ENCODE peak calls at places on chromosomes 1 and 21, in four cellular contexts. N is K562, J is HepG2, A is A549. S is an unnamed sample.

GRCh38 chr1:94257451-94257850 is 20.1 kb upstream of the ARHGAP29 start:
- DNase-seq in N (no peak), J (no peak), A (no peak), S (no peak)

GRCh38 chr1:160080381-160081100 is 797 bp upstream of the KCNJ9 start:
- DNase-seq in N (no peak), J (no peak), A (no peak), S (no peak)

GRCh38 chr1:12620142-12620865 is 2.3 kb upstream of the DHRS3 start:
- DNase-seq in N (peak), J (no peak), A (no peak), S (no peak)

GRCh38 chr1:63668298-63668697 is 75.1 kb downstream of the PGM1 start:
- DNase-seq in N (no peak), J (no peak), A (no peak), S (peak)

GRCh38 chr1:170863600-170863999 is 71.7 kb upstream of the MROH9 start:
- DNase-seq in N (no peak), J (no peak), A (no peak), S (no peak)

GRCh38 chr1:112358798-112359408 is 37.1 kb upstream of the CTTNBP2NL start:
- DNase-seq in N (peak), J (peak), A (peak), S (peak)

GRCh38 chr1:115144176-115144575 is 54.9 kb upstream of the TSPAN2 start:
- DNase-seq in N (no peak), J (no peak), A (no peak), S (no peak)

GRCh38 chr1:25873120-25873519 is 2.4 kb downstream of the PAQR7 start:
- DNase-seq in N (no peak), J (peak), A (no peak), S (no peak)

GRCh38 chr21:33171584-33172169 is 58.1 kb upstream of the IFNAR2 start:
- DNase-seq in N (no peak), J (no peak), A (no peak), S (no peak)

GRCh38 chr1:109299087-109299983 is 7.5 kb downstream of the MYBPHL start:
- DNase-seq in N (peak), J (peak), A (no peak), S (peak)

GRCh38 chr21:25911730-25912401 is 177.1 kb downstream of the GABPA start:
- DNase-seq in N (no peak), J (no peak), A (no peak), S (no peak)

GRCh38 chr1:89603651-89604413 is 29.1 kb upstream of the LRRC8C start:
- DNase-seq in N (no peak), J (no peak), A (no peak), S (peak)

GRCh38 chr1:172815740-172816139 is 156.8 kb downstream of the FASLG start:
- DNase-seq in N (no peak), J (no peak), A (no peak), S (peak)

GRCh38 chr1:192700834-192701271 is 64.9 kb downstream of the RGS13 start:
- DNase-seq in N (no peak), J (peak), A (peak), S (peak)

GRCh38 chr21:38126677-38127271 is 130.0 kb upstream of the KCNJ15 start:
- DNase-seq in N (peak), J (peak), A (peak), S (peak)

GRCh38 chr1:234620272-234620711 is 10.3 kb upstream of the IRF2BP2 start:
- DNase-seq in N (no peak), J (no peak), A (no peak), S (no peak)

GRCh38 chr1:112515311-112516009 is 6.7 kb downstream of the WNT2B start:
- DNase-seq in N (peak), J (peak), A (no peak), S (peak)

GRCh38 chr1:198679535-198680173 is 40.8 kb downstream of the PTPRC start:
- DNase-seq in N (no peak), J (no peak), A (no peak), S (no peak)

GRCh38 chr1:174005032-174005431 is 17.1 kb downstream of the RC3H1 start:
- DNase-seq in N (no peak), J (no peak), A (no peak), S (peak)

GRCh38 chr21:26966978-26967913 is at the start of gene ADAMTS5:
- DNase-seq in N (no peak), J (no peak), A (no peak), S (peak)

GRCh38 chr1:152502496-152503180 is 8.0 kb upstream of the LCE5A start:
- DNase-seq in N (no peak), J (no peak), A (peak), S (no peak)

GRCh38 chr1:198179556-198179981 is 22.8 kb downstream of the NEK7 start:
- DNase-seq in N (no peak), J (no peak), A (no peak), S (peak)

GRCh38 chr1:224183591-224184312 is 712 bp downstream of the DEGS1 start:
- DNase-seq in N (peak), J (peak), A (peak), S (peak)
- TF ChIP-seq USF2 in N (no peak), J (no peak), A (no peak), S (no peak)

GRCh38 chr1:28443550-28443949 is 62.3 kb upstream of the RCC1 start:
- DNase-seq in N (no peak), J (no peak), A (no peak), S (no peak)
- TF ChIP-seq CEBPB in N (no peak), J (no peak), A (no peak), S (no peak)

GRCh38 chr1:147246044-147246690 is 3.7 kb downstream of the CHD1L start:
- DNase-seq in N (no peak), J (no peak), A (no peak), S (peak)

GRCh38 chr1:147245129-147245528 is 2.6 kb downstream of the CHD1L start:
- DNase-seq in N (peak), J (no peak), A (no peak), S (no peak)

GRCh38 chr1:147247656-147248238 is 5.3 kb downstream of the CHD1L start:
- DNase-seq in N (peak), J (peak), A (no peak), S (no peak)

GRCh38 chr1:147246910-147247655 is 4.6 kb downstream of the CHD1L start:
- DNase-seq in N (peak), J (no peak), A (no peak), S (no peak)

GRCh38 chr1:147245586-147246021 is 3.1 kb downstream of the CHD1L start:
- DNase-seq in N (peak), J (no peak), A (no peak), S (no peak)
- TF ChIP-seq USF2 in N (no peak), J (no peak), A (no peak), S (no peak)

GRCh38 chr1:226309398-226310122 is 596 bp upstream of the LIN9 start:
- DNase-seq in N (peak), J (peak), A (peak), S (no peak)
- TF ChIP-seq CEBPB in N (peak), J (no peak), A (no peak), S (peak)

DNA sequence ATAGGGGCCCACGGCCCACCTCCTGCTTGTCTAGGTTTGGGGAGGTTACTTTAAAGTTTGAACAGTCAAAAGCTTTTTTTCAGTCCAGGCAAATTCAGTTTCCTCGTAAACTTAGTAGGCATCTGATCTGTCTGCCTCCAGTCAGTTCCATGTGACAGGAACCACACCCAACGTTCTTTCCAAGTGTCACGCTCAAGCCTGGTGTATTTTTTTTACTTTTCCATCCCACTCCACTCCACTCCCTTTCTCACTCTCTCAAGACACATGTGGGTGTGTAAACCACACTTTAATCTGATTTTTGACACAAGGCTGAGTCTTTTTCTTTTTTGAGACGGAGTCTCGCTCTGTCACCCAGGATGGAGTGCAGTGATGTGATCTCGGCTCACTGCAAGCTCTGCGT is 60.3 kb upstream of the GPR153 start:
- DNase-seq in N (no peak), J (no peak), A (no peak), S (no peak)
- TF ChIP-seq USF2 in N (no peak), J (no peak), A (no peak), S (no peak)

GRCh38 chr1:203459671-203460201 is 15.9 kb upstream of the PRELP start:
- DNase-seq in N (no peak), J (no peak), A (no peak), S (no peak)

GRCh38 chr1:203462143-203462542 is 13.5 kb upstream of the PRELP start:
- DNase-seq in N (no peak), J (no peak), A (no peak), S (no peak)

GRCh38 chr1:203463469-203464062 is 12.0 kb upstream of the PRELP start:
- DNase-seq in N (no peak), J (no peak), A (no peak), S (peak)

GRCh38 chr1:203462878-203463277 is 12.7 kb upstream of the PRELP start:
- DNase-seq in N (no peak), J (no peak), A (peak), S (peak)

GRCh38 chr1:203461717-203462116 is 13.9 kb upstream of the PRELP start:
- DNase-seq in N (no peak), J (no peak), A (no peak), S (no peak)
- TF ChIP-seq CEBPB in N (no peak), J (no peak), A (no peak), S (no peak)

GRCh38 chr1:3629561-3630160 is 4.8 kb downstream of the TPRG1L start:
- DNase-seq in N (no peak), J (no peak), A (no peak), S (no peak)
- TF ChIP-seq USF2 in N (no peak), J (no peak), A (no peak), S (no peak)

S was measured in IMR-90.